ENCODE peak calls at places on chromosome 9, in seven cellular contexts. O is GM06990; B is Peyer's patch; L is CD8-positive, alpha-beta T cell; A is MCF 10A; N is transverse colon; E is BJ. T is an unnamed sample.

GRCh38 chr9:74824654-74825053 is 63.1 kb downstream of the TRPM6 start:
- DNase-seq in O (no peak), L (no peak), E (no peak), A (peak; percentile 97), B (peak; percentile 62), N (peak; percentile 72), T (no peak)

GRCh38 chr9:114098021-114098659 is 952 bp downstream of the KIF12 start:
- DNase-seq in B (peak; percentile 70), O (no peak), E (no peak), A (no peak), L (no peak), N (peak; percentile 70), T (peak; percentile 59)

GRCh38 chr9:95880011-95880690 is 4.7 kb downstream of the ERCC6L2 start:
- DNase-seq in E (no peak), B (no peak), N (no peak), L (no peak), A (no peak), O (no peak), T (no peak)

GRCh38 chr9:96604005-96604320 is 15.7 kb downstream of the CDC14B start:
- DNase-seq in L (no peak), E (no peak), A (no peak), N (no peak), B (no peak), O (no peak), T (no peak)

GRCh38 chr9:21994526-21994995 is at the start of gene CDKN2B-AS1:
- DNase-seq in N (peak; percentile 49), B (peak; percentile 77), E (no peak), L (peak; percentile 43), A (no peak), O (peak; percentile 87), T (peak; percentile 46)

GRCh38 chr9:129500166-129500862 is 120.6 kb downstream of the C9orf50 start:
- DNase-seq in A (no peak), B (no peak), E (no peak), L (no peak), O (no peak), N (no peak), T (no peak)

GRCh38 chr9:6355728-6356127 is 27.6 kb downstream of the TPD52L3 start:
- DNase-seq in A (peak; percentile 39), N (no peak), B (no peak), L (no peak), E (peak; percentile 11), O (no peak), T (no peak)

GRCh38 chr9:80561526-80561925 is 989.8 kb downstream of the TLE4 start:
- DNase-seq in A (peak; percentile 65), L (no peak), N (no peak), B (no peak), E (no peak), O (no peak), T (no peak)

GRCh38 chr9:19918630-19919029 is 129.8 kb upstream of the SLC24A2 start:
- DNase-seq in A (no peak), L (no peak), N (no peak), B (no peak), O (no peak), E (no peak), T (no peak)

GRCh38 chr9:129479217-129480011 is 141.5 kb downstream of the C9orf50 start:
- DNase-seq in L (no peak), E (no peak), N (no peak), O (no peak), B (no peak), A (no peak), T (no peak)

GRCh38 chr9:92407818-92408217 is 3.4 kb upstream of the OGN start:
- DNase-seq in O (no peak), B (no peak), N (no peak), L (no peak), A (no peak), E (no peak), T (no peak)

GRCh38 chr9:92535940-92536850 is at the start of gene ECM2:
- DNase-seq in A (no peak), E (peak; percentile 48), O (no peak), L (no peak), N (no peak), B (peak; percentile 56), T (no peak)

GRCh38 chr9:33102551-33103210 is 26.2 kb upstream of the SMU1 start:
- DNase-seq in L (no peak), O (no peak), A (no peak), N (no peak), B (no peak), E (no peak), T (no peak)

GRCh38 chr9:27125030-27125429 is 16.0 kb downstream of the TEK start:
- DNase-seq in O (no peak), E (peak; percentile 36), L (no peak), B (peak; percentile 57), N (peak; percentile 57), A (peak; percentile 93), T (peak; percentile 17)

GRCh38 chr9:133031496-133031911 is 707 bp downstream of the GTF3C5 start:
- DNase-seq in A (no peak), O (no peak), L (no peak), E (no peak), N (no peak), B (no peak), T (no peak)

GRCh38 chr9:77019010-77019809 is at the start of gene FOXB2:
- DNase-seq in A (no peak), E (no peak), L (no peak), B (no peak), N (no peak), O (no peak), T (no peak)

GRCh38 chr9:121745396-121745695 is 93.9 kb downstream of the DAB2IP start:
- DNase-seq in O (no peak), B (no peak), A (no peak), N (no peak), L (peak; percentile 1), E (no peak), T (no peak)

GRCh38 chr9:109652112-109652511 is 127.9 kb upstream of the PALM2AKAP2 start:
- DNase-seq in B (no peak), O (no peak), E (no peak), A (peak; percentile 69), N (no peak), L (no peak), T (no peak)

GRCh38 chr9:132239999-132240859 is 78.4 kb downstream of the NTNG2 start:
- DNase-seq in O (no peak), N (no peak), B (peak; percentile 63), E (no peak), A (no peak), L (no peak), T (peak; percentile 50)

GRCh38 chr9:16191691-16192402 is 639.0 kb downstream of the CCDC171 start:
- DNase-seq in E (no peak), L (peak; percentile 30), N (peak; percentile 78), B (peak; percentile 80), A (peak; percentile 74), O (peak; percentile 33), T (peak; percentile 93)

GRCh38 chr9:132988244-132989013 is 9.9 kb downstream of the GFI1B start:
- DNase-seq in N (no peak), L (no peak), O (no peak), B (no peak), E (no peak), A (no peak), T (no peak)

GRCh38 chr9:111949919-111950318 is 53.3 kb downstream of the UGCG start:
- DNase-seq in A (no peak), L (no peak), B (no peak), O (no peak), E (no peak), N (no peak), T (no peak)

GRCh38 chr9:133642708-133643361 is 6.7 kb downstream of the DBH start:
- DNase-seq in E (no peak), A (no peak), L (no peak), O (no peak), N (no peak), B (no peak), T (no peak)

GRCh38 chr9:76116913-76117312 is 226.4 kb downstream of the PCSK5 start:
- DNase-seq in L (no peak), A (peak; percentile 31), E (no peak), O (no peak), N (no peak), B (no peak), T (no peak)

GRCh38 chr9:131438190-131438589 is 44.3 kb downstream of the PRRC2B start:
- DNase-seq in A (no peak), B (no peak), E (no peak), L (no peak), O (no peak), N (no peak), T (no peak)

GRCh38 chr9:136115641-136116359 is 2.9 kb downstream of the TMEM250 start:
- DNase-seq in O (no peak), N (no peak), A (no peak), E (no peak), B (no peak), L (no peak), T (no peak)
- TF ChIP-seq CTCF in O (no peak), N (no peak), A (no peak), E (no peak), B (no peak), L (no peak), T (no peak)

GRCh38 chr9:10268500-10269485 is 344.0 kb downstream of the PTPRD start:
- DNase-seq in B (no peak), O (no peak), E (no peak), N (no peak), L (no peak), A (peak; percentile 56), T (peak; percentile 71)
- TF ChIP-seq CTCF in B (no peak), O (peak; percentile 46), E (no peak), N (no peak), L (no peak), A (peak; percentile 39), T (peak; percentile 71)

GRCh38 chr9:35839926-35840325 is 10.9 kb downstream of the TMEM8B start:
- DNase-seq in O (no peak), B (no peak), L (no peak), E (no peak), N (no peak), A (no peak), T (no peak)

GRCh38 chr9:35840901-35841900 is 12.2 kb downstream of the TMEM8B start:
- DNase-seq in L (no peak), E (no peak), N (no peak), A (no peak), B (no peak), O (no peak), T (no peak)

GRCh38 chr9:35844628-35845301 is 15.7 kb downstream of the TMEM8B start:
- DNase-seq in N (peak; percentile 54), O (no peak), B (peak; percentile 76), E (peak; percentile 42), A (peak; percentile 87), L (peak; percentile 58), T (no peak)

GRCh38 chr9:35842020-35842745 is 13.2 kb downstream of the TMEM8B start:
- DNase-seq in A (peak; percentile 41), B (no peak), L (no peak), N (no peak), E (no peak), O (no peak), T (no peak)

GRCh38 chr9:35842795-35843194 is 13.8 kb downstream of the TMEM8B start:
- DNase-seq in L (no peak), N (no peak), O (peak; percentile 42), A (no peak), E (no peak), B (no peak), T (no peak)
- TF ChIP-seq CTCF in L (no peak), N (no peak), O (no peak), A (no peak), E (no peak), B (no peak), T (no peak)

DNA sequence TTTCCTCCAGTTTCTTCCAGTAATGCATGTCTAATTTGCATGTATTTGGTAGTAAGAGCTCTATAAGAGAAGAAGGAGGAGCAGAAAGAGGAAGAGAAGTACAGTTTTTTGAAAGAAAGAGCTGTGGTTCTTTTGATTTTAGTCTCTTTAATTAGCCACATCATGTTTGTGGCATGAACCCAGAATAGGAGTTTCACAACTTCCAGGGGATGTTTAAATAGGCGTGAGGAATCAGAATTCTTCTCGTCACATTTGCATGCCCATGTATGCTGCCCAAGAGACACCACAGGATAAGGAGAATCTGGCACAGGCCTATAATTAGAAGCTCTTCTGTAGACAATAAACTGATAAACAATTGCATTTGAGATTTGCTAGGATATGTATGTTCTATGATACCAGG is 78.7 kb downstream of the GAS1 start:
- DNase-seq in L (no peak), N (no peak), B (no peak), E (no peak), O (no peak), A (peak; percentile 38), T (no peak)
- TF ChIP-seq CTCF in L (no peak), N (no peak), B (no peak), E (no peak), O (no peak), A (no peak), T (no peak)

T was measured in glutamatergic neuron.